ENCODE peak calls at places on chromosomes 16 and 17, in nine cellular contexts. B is CD8-positive, alpha-beta T cell; Z is endothelial cell; F is brain microvascular endothelial cell; L is lower lobe of right lung; H is ovary; J is endodermal cell; Y is AG04450; O is adrenal gland. A is an unnamed sample.

GRCh38 chr17:40538019-40538935 is 27.0 kb downstream of the CCR7 start:
- DNase-seq in B (no peak), Z (no peak), F (no peak), L (peak; percentile 79), H (no peak), J (no peak), Y (no peak), O (peak; percentile 87), A (peak; percentile 70)

GRCh38 chr17:60652484-60653247 is 25.0 kb upstream of the BCAS3 start:
- DNase-seq in B (no peak), Z (no peak), F (no peak), L (no peak), H (no peak), J (no peak), Y (no peak), O (no peak), A (no peak)

GRCh38 chr17:50480854-50481490 is 2.3 kb downstream of the RSAD1 start:
- DNase-seq in B (no peak), Z (no peak), F (no peak), L (no peak), H (no peak), J (no peak), Y (no peak), O (no peak), A (no peak)

GRCh38 chr16:54067317-54068065 is 219.1 kb downstream of the IRX3 start:
- DNase-seq in B (no peak), Z (no peak), F (no peak), L (no peak), H (no peak), J (no peak), Y (no peak), O (no peak), A (no peak)

GRCh38 chr17:39527220-39527813 is 66.0 kb downstream of the CDK12 start:
- DNase-seq in B (no peak), Z (peak; percentile 35), F (peak; percentile 9), L (no peak), H (no peak), J (peak; percentile 59), Y (no peak), O (no peak), A (no peak)

GRCh38 chr17:15262291-15263205 is 2.6 kb downstream of the PMP22 start:
- DNase-seq in B (no peak), Z (peak; percentile 56), F (no peak), L (peak; percentile 85), H (peak; percentile 91), J (peak; percentile 87), Y (peak; percentile 73), O (peak; percentile 79), A (peak; percentile 98)

GRCh38 chr17:17425591-17425990 is 51.2 kb upstream of the MED9 start:
- DNase-seq in B (no peak), Z (no peak), F (no peak), L (no peak), H (no peak), J (no peak), Y (no peak), O (no peak), A (no peak)

GRCh38 chr17:10875411-10875810 is 37.5 kb upstream of the PIRT start:
- DNase-seq in B (no peak), Z (peak; percentile 7), F (peak; percentile 0), L (no peak), H (peak; percentile 11), J (peak; percentile 94), Y (no peak), O (peak; percentile 23), A (no peak)

GRCh38 chr16:86078121-86078600 is 179.2 kb downstream of the IRF8 start:
- DNase-seq in B (no peak), Z (no peak), F (no peak), L (no peak), H (no peak), J (peak; percentile 31), Y (no peak), O (no peak), A (peak; percentile 95)

GRCh38 chr17:4635823-4636375 is 5.6 kb downstream of the ALOX15 start:
- DNase-seq in B (no peak), Z (no peak), F (no peak), L (no peak), H (no peak), J (peak; percentile 75), Y (no peak), O (no peak), A (no peak)

DNA sequence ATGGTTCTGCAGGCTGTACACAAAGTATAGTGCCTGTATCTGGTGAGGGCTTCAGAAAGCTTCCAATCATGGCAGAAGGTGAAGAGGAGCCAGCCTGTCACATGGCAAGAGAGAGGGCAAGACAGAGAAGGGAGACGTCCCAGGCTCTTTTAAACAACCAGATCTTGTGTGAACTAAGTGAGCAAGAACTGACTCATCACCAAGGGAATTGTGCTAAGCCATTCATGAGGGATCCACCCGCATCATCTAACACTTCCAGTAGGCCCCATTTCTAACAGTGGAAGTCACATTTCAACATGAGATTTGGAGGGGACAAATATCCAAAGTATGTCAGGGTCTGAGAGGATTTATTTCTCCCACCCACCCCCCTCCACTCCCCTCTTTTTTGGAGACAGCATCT is 56.2 kb upstream of the ELAC2 start:
- DNase-seq in B (no peak), Z (no peak), F (peak; percentile 49), L (no peak), H (no peak), J (no peak), Y (no peak), O (no peak), A (no peak)
- TF ChIP-seq CTCF in B (no peak), Z (no peak), F (no peak), L (no peak), H (no peak), J (no peak), Y (no peak), O (no peak), A (no peak)

DNA sequence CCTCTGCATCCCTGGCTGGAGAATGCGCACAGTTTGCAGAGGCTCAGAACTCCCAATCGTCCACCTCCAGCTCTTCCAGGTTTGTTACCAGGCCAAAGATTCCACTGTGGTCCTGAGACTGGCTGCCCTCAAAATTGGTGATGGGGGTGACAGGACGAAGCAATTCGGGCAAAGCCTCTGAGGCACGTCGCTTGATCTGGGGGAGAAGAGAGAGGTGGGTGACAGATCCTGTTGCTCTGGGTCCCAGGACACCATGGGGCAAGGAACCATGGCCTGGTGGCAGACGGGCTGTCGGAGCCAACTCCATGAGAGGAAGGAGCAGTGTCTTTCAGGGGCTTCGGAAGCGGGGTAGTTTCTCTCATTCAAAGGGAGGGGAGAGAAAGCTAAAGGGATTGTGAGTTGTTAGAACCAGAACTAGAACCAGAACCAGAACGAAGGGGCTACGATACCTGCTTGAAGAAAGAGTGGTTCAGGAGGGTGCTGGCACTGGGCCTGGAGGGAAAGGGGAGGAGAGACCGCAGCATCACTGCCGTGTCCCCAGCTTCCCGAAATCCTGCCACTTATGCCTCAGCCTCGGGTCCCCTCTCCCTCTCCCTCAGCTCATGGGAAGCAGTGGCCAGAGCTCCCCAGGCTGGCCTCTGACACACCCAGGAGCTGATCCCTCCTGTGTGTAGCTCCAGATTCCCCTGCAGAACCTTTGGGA is 3.8 kb upstream of the LIMD2 start:
- DNase-seq in B (no peak), Z (no peak), F (no peak), L (no peak), H (no peak), J (peak; percentile 42), Y (no peak), O (no peak), A (no peak)
- TF ChIP-seq CTCF in B (no peak), Z (no peak), F (no peak), L (no peak), H (no peak), J (no peak), Y (no peak), O (no peak), A (no peak)

GRCh38 chr17:70139449-70139993 is 29.8 kb upstream of the KCNJ2 start:
- DNase-seq in B (no peak), Z (no peak), F (no peak), L (no peak), H (no peak), J (no peak), Y (no peak), O (no peak), A (no peak)

GRCh38 chr17:70138309-70138865 is 30.9 kb upstream of the KCNJ2 start:
- DNase-seq in B (no peak), Z (no peak), F (no peak), L (no peak), H (no peak), J (no peak), Y (peak; percentile 84), O (no peak), A (no peak)

GRCh38 chr17:70144260-70144846 is 25.0 kb upstream of the KCNJ2 start:
- DNase-seq in B (no peak), Z (no peak), F (no peak), L (no peak), H (no peak), J (no peak), Y (no peak), O (no peak), A (no peak)
- TF ChIP-seq CTCF in B (peak; percentile 40), Z (peak; percentile 80), F (peak; percentile 28), L (peak; percentile 68), H (peak; percentile 69), J (peak; percentile 88), Y (peak; percentile 60), O (peak; percentile 77), A (peak; percentile 14)

GRCh38 chr17:67606896-67607604 is 110.7 kb upstream of the NOL11 start:
- DNase-seq in B (no peak), Z (no peak), F (no peak), L (no peak), H (no peak), J (no peak), Y (no peak), O (peak; percentile 71), A (no peak)
- TF ChIP-seq CTCF in B (no peak), Z (no peak), F (no peak), L (no peak), H (no peak), J (peak; percentile 30), Y (no peak), O (no peak), A (no peak)